ENCODE peak calls at places on chromosomes 11 and 22, in four cellular contexts. U is type B pancreatic cell; O is frontal cortex; M is stimulated activated CD8-positive, alpha-beta memory T cell treated with anti-CD3 and anti-CD28 coated beads, Interleukin-2, amount 100 ng/mL, for 48 hours. K is an unnamed sample.

GRCh38 chr22:24730864-24731263 is 43.7 kb downstream of the PIWIL3 start:
- DNase-seq in U (no peak), O (no peak), M (no peak), K (no peak)

GRCh38 chr11:6544921-6545850 is 48.1 kb downstream of the DNHD1 start:
- DNase-seq in U (no peak), O (no peak), M (no peak), K (peak)

GRCh38 chr11:65180877-65181568 is 705 bp upstream of the CAPN1 start:
- DNase-seq in U (peak), O (no peak), M (peak), K (no peak)

GRCh38 chr11:110525883-110526282 is 96.1 kb downstream of the FDX1 start:
- DNase-seq in U (no peak), O (no peak), M (no peak), K (peak)

GRCh38 chr11:7077101-7077500 is 11.7 kb upstream of the RBMXL2 start:
- DNase-seq in U (peak), O (no peak), M (no peak), K (no peak)

GRCh38 chr11:36357831-36358230 is 61.7 kb downstream of the PRR5L start:
- DNase-seq in U (no peak), O (no peak), M (no peak), K (no peak)

GRCh38 chr11:9748361-9748970 is 84.6 kb downstream of the SWAP70 start:
- DNase-seq in U (no peak), O (no peak), M (peak), K (no peak)

GRCh38 chr11:65181569-65182257 is at the start of gene CAPN1:
- DNase-seq in U (no peak), O (peak), M (peak), K (peak)

GRCh38 chr22:43331064-43331435 is 12.1 kb downstream of the SCUBE1 start:
- DNase-seq in U (no peak), O (no peak), M (no peak), K (no peak)

K was measured in esophagus muscularis mucosa.